ENCODE peak calls at places on chromosome X, in eight cellular contexts. X is cardiac septum; D is OCI-LY7; E is NCI-H1694; J is kidney epithelial cell; A is NCI-H1092 treated with DMSO at 0.1 percent for 48 hours; V is left ventricle myocardium inferior; U is activated CD4-positive, alpha-beta T cell treated with anti-CD3 and anti-CD28 coated beads for 36 hours. S is an unnamed sample.
A peak's percentile ranks its signal among the peaks of the same experiment; 100 is the strongest.

GRCh38 chrX:152641256-152641875 is 3.7 kb downstream of the GABRQ start:
- DNase-seq in X (no peak), D (no peak), E (no peak), J (no peak), A (no peak), V (no peak), U (no peak), S (no peak)

GRCh38 chrX:44039556-44039955 is 66.4 kb upstream of the NDP start:
- DNase-seq in X (no peak), D (no peak), E (no peak), J (no peak), A (no peak), V (no peak), U (no peak), S (no peak)

GRCh38 chrX:72046447-72046846 is 85.3 kb downstream of the RTL5 start:
- DNase-seq in X (no peak), D (no peak), E (no peak), J (no peak), A (no peak), V (no peak), U (no peak), S (no peak)

GRCh38 chrX:24647257-24648058 is at the start of gene PCYT1B:
- DNase-seq in X (peak; percentile 85), D (no peak), E (peak; percentile 92), J (peak; percentile 4), A (peak; percentile 94), V (peak; percentile 35), U (peak; percentile 76), S (peak; percentile 47)

GRCh38 chrX:74242050-74242449 is 61.9 kb upstream of the ZCCHC13 start:
- DNase-seq in X (no peak), D (no peak), E (no peak), J (peak; percentile 7), A (no peak), V (no peak), U (no peak), S (no peak)

GRCh38 chrX:16712825-16713155 is 321 bp upstream of the CTPS2 start:
- DNase-seq in X (no peak), D (no peak), E (no peak), J (no peak), A (peak; percentile 77), V (no peak), U (no peak), S (no peak)

GRCh38 chrX:150984164-150984824 is 1.2 kb downstream of the HMGB3 start:
- DNase-seq in X (no peak), D (peak; percentile 26), E (no peak), J (no peak), A (no peak), V (no peak), U (peak; percentile 28), S (no peak)

GRCh38 chrX:33138677-33139249 is 72.6 kb downstream of the DMD start:
- DNase-seq in X (no peak), D (no peak), E (no peak), J (no peak), A (no peak), V (no peak), U (no peak), S (no peak)

GRCh38 chrX:118272237-118272636 is 73.7 kb upstream of the WDR44 start:
- DNase-seq in X (no peak), D (no peak), E (no peak), J (no peak), A (no peak), V (no peak), U (no peak), S (no peak)

GRCh38 chrX:24956828-24957227 is 58.9 kb downstream of the ARX start:
- DNase-seq in X (no peak), D (no peak), E (no peak), J (no peak), A (no peak), V (no peak), U (no peak), S (no peak)

GRCh38 chrX:47645530-47645929 is 4.8 kb downstream of the ELK1 start:
- DNase-seq in X (no peak), D (no peak), E (no peak), J (no peak), A (no peak), V (no peak), U (no peak), S (no peak)

GRCh38 chrX:56130013-56130412 is 102.1 kb upstream of the KLF8 start:
- DNase-seq in X (no peak), D (no peak), E (no peak), J (no peak), A (no peak), V (no peak), U (no peak), S (no peak)